ENCODE peak calls at places on chromosomes 2 and 18, in four cellular contexts. B, I, C and M are unnamed samples.

GRCh38 chr2:134275058-134275862 is 21.4 kb downstream of the MGAT5 start:
- DNase-seq in B (no peak), I (no peak), C (no peak), M (no peak)

GRCh38 chr2:42141687-42142475 is 27.3 kb upstream of the EML4 start:
- DNase-seq in B (peak), I (peak), C (peak), M (peak)

GRCh38 chr2:30293303-30293912 is 62.1 kb downstream of the LBH start:
- DNase-seq in B (no peak), I (no peak), C (peak), M (peak)

GRCh38 chr2:70906022-70906421 is 29.7 kb upstream of the ATP6V1B1 start:
- DNase-seq in B (no peak), I (no peak), C (no peak), M (no peak)

GRCh38 chr2:34241905-34242740 is 643.0 kb upstream of the FAM98A start:
- DNase-seq in B (peak), I (peak), C (no peak), M (no peak)

GRCh38 chr2:102547462-102547861 is 71.9 kb upstream of the SLC9A2 start:
- DNase-seq in B (no peak), I (no peak), C (no peak), M (no peak)

GRCh38 chr2:229943770-229944449 is 21.6 kb downstream of the FBXO36 start:
- DNase-seq in B (no peak), I (no peak), C (peak), M (peak)

GRCh38 chr2:96539215-96539920 is 2.8 kb downstream of the ARID5A start:
- DNase-seq in B (no peak), I (no peak), C (no peak), M (no peak)

GRCh38 chr18:50590625-50591024 is 30.7 kb downstream of the MAPK4 start:
- DNase-seq in B (no peak), I (no peak), C (no peak), M (no peak)

GRCh38 chr2:201765799-201766198 is 14.9 kb downstream of the ALS2 start:
- DNase-seq in B (no peak), I (no peak), C (no peak), M (no peak)

GRCh38 chr2:134727385-134727784 is 8.6 kb upstream of the TMEM163 start:
- DNase-seq in B (peak), I (no peak), C (no peak), M (peak)

GRCh38 chr2:19890104-19890503 is 11.7 kb downstream of the TTC32 start:
- DNase-seq in B (no peak), I (no peak), C (no peak), M (no peak)

GRCh38 chr2:26535663-26536275 is 57.8 kb upstream of the OTOF start:
- DNase-seq in B (no peak), I (no peak), C (no peak), M (no peak)

GRCh38 chr18:26656944-26657536 is 108.7 kb upstream of the KCTD1 start:
- DNase-seq in B (peak), I (peak), C (peak), M (peak)

GRCh38 chr2:44996356-44996755 is 12.9 kb downstream of the SIX2 start:
- DNase-seq in B (no peak), I (no peak), C (no peak), M (no peak)

DNA sequence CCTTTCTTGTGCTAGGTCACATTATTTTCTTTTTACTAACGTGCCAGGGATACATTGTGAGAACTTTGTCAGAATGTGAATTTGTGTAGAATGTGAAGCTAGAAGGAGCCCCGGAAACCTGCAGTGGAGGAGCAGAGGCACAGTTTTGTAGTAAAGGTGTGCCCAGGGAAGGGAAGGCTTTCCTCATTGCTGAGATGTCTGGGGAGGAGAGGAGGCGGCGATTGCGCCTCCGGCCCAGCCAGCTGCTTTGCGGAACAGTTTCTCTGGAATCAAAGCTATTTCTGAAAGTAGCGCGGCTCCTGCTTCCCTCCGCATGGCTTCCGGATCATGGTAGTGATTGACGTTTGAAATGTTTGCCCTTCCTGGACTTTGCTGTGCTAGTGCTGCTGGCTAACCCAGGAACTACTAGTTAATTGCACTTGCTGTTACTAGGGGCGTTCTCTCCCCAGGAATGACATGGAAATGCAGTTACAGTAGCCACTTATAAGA is 83.1 kb upstream of the RBM44 start:
- DNase-seq in B (peak), I (peak), C (no peak), M (no peak)
- H3K4me3 ChIP-seq in B (no peak), I (peak), C (no peak), M (no peak)

DNA sequence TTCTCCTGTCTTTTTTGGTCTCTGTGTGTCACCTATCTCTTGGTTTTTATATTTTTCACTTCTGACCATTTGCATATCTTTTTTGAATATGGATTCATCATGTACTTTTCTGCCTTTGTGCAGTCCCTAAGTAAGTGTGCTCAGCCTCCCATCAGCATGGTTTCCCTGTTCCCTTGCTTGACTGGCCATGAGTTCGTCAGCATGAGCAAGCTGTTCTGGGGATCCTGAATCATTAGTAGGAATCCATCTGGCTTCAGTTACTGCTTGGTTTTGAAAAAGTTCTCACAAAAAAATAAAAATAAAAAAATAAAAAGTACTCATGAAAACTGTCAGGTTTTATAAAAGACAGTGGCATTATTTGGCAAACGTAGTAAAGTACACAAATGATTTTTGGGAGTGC is 144.1 kb downstream of the NCOA1 start:
- DNase-seq in B (no peak), I (no peak), C (peak), M (peak)
- TF ChIP-seq CTCF in B (no peak), I (no peak), C (no peak), M (no peak)

GRCh38 chr2:168490015-168490874 is 34.2 kb downstream of the CERS6 start:
- DNase-seq in B (no peak), I (no peak), C (peak), M (peak)

GRCh38 chr2:168495524-168495923 is 39.5 kb downstream of the CERS6 start:
- DNase-seq in B (no peak), I (no peak), C (no peak), M (no peak)

GRCh38 chr2:168486440-168486839 is 30.4 kb downstream of the CERS6 start:
- DNase-seq in B (no peak), I (no peak), C (no peak), M (no peak)

GRCh38 chr2:168494190-168494711 is 38.2 kb downstream of the CERS6 start:
- DNase-seq in B (no peak), I (peak), C (no peak), M (peak)

GRCh38 chr2:168490916-168491605 is 35.0 kb downstream of the CERS6 start:
- DNase-seq in B (no peak), I (no peak), C (no peak), M (no peak)
- H3K4me3 ChIP-seq in B (no peak), I (no peak), C (no peak), M (peak)

GRCh38 chr18:48106976-48107781 is 176.7 kb upstream of the SMAD2 start:
- DNase-seq in B (no peak), I (peak), C (no peak), M (peak)

GRCh38 chr18:48104703-48105102 is 174.2 kb upstream of the SMAD2 start:
- DNase-seq in B (no peak), I (no peak), C (no peak), M (no peak)

GRCh38 chr18:48106498-48106897 is 176.0 kb upstream of the SMAD2 start:
- DNase-seq in B (no peak), I (no peak), C (no peak), M (no peak)

GRCh38 chr18:48108136-48108535 is 177.7 kb upstream of the SMAD2 start:
- DNase-seq in B (no peak), I (no peak), C (no peak), M (no peak)

DNA sequence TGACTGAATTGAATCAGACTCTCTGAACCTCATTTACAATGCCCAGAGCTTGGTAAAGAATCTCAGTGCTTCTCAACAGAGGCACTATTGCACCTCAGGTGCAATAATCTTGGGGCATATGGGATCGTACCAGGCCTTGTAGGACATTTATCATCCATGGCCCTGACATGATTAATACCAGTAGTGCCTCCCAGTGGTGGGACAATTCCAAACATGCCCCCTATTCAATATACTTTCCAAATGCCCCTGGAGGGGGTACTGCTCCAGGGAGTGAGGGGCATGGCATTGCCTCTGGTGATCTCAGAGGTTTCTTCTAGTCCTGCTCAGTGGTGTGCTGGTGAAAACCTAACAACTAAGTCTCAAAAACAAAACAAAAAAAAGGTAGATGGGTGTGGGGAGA is 174.9 kb upstream of the SMAD2 start:
- DNase-seq in B (no peak), I (no peak), C (no peak), M (no peak)
- TF ChIP-seq CTCF in B (no peak), I (no peak), C (no peak), M (no peak)

DNA sequence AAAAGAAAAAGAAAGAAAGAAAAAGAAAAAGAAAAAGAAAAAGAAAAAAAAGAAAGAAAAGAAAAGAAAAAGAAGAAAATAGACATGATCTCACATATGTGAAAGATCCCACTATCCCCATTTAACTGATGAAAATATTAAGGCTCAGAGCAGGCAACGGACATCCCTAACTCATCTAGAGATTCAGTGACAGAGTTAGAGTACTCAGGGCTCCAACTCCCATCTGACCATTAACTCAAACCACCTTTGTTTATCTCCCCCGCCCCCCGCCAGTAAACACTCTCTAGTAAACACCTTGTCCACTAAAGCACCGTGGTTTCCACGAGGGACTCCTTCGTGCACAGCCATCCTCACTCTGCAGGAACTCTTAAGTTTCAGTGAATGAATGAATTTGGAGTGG is 142.9 kb downstream of the TGIF1 start:
- DNase-seq in B (no peak), I (no peak), C (no peak), M (no peak)
- H3K4me3 ChIP-seq in B (no peak), I (no peak), C (no peak), M (no peak)

DNA sequence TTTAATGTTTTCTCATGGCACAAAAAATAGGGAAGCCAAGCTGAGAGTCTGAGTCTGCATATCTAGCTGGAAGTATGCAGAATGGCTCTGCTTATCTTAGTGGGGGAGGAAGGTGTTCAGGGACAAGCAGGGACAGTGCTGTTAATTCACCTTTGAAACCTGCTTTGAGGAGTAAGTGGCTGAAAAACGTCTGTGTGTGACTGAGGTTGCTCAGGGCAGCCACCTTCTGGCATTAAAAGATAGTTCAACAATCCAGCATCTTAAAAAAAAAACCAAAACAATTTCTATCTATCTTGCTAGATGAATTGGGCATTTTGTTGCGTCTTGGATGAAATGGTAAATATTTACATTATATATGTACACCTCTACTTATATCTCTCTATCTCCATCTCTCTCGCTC is 2.0 kb upstream of the TRPM8 start:
- DNase-seq in B (no peak), I (no peak), C (peak), M (peak)
- TF ChIP-seq CTCF in B (no peak), I (no peak), C (peak), M (peak)

GRCh38 chr2:11340717-11341116 is 3.7 kb downstream of the ROCK2 start:
- DNase-seq in B (no peak), I (no peak), C (no peak), M (no peak)
- H3K4me3 ChIP-seq in B (no peak), I (no peak), C (no peak), M (no peak)

GRCh38 chr2:193690572-193690971 is 1495.8 kb upstream of the TMEFF2 start:
- DNase-seq in B (no peak), I (no peak), C (no peak), M (no peak)
- TF ChIP-seq CTCF in B (no peak), I (no peak), C (no peak), M (no peak)